ENCODE peak calls at places on chromosomes 3 and 15, in four cellular contexts. J is RWPE1, C is GM10248, N is PC-3. E is an unnamed sample.

GRCh38 chr3:58965870-58966269 is 84.0 kb downstream of the CFAP20DC start:
- DNase-seq in J (no peak), C (no peak), N (no peak), E (no peak)

GRCh38 chr3:183688869-183689268 is 8.7 kb upstream of the YEATS2 start:
- DNase-seq in J (no peak), C (no peak), N (peak; percentile 51), E (peak; percentile 18)

GRCh38 chr3:178802993-178803693 is 266.9 kb downstream of the KCNMB2 start:
- DNase-seq in J (no peak), C (no peak), N (no peak), E (peak; percentile 21)

GRCh38 chr15:43218908-43219706 is 1.7 kb downstream of the EPB42 start:
- DNase-seq in J (peak; percentile 92), C (no peak), N (peak; percentile 13), E (peak; percentile 88)

GRCh38 chr15:46416544-46416943 is 781.7 kb downstream of the SQOR start:
- DNase-seq in J (no peak), C (no peak), N (no peak), E (no peak)

GRCh38 chr3:187967097-187967496 is 186.9 kb upstream of the LPP start:
- DNase-seq in J (no peak), C (no peak), N (no peak), E (no peak)

GRCh38 chr3:140572334-140572733 is 105.5 kb upstream of the TRIM42 start:
- DNase-seq in J (no peak), C (no peak), N (no peak), E (no peak)

GRCh38 chr3:988790-989189 is 104.0 kb upstream of the CNTN6 start:
- DNase-seq in J (no peak), C (no peak), N (no peak), E (no peak)

GRCh38 chr15:73927003-73927475 is 777 bp downstream of the LOXL1 start:
- DNase-seq in J (peak; percentile 50), C (peak; percentile 44), N (peak; percentile 66), E (peak; percentile 20)

GRCh38 chr3:197226179-197226578 is 72.2 kb downstream of the DLG1 start:
- DNase-seq in J (no peak), C (no peak), N (no peak), E (no peak)

GRCh38 chr3:188542196-188542595 is 388.2 kb downstream of the LPP start:
- DNase-seq in J (no peak), C (no peak), N (peak; percentile 76), E (no peak)

GRCh38 chr15:44729394-44729913 is 6.9 kb upstream of the TRIM69 start:
- DNase-seq in J (no peak), C (no peak), N (no peak), E (peak; percentile 32)

GRCh38 chr15:55132672-55133071 is 64.1 kb downstream of the RSL24D1 start:
- DNase-seq in J (no peak), C (no peak), N (no peak), E (no peak)

GRCh38 chr3:147113293-147114045 is 292.9 kb downstream of the ZIC4 start:
- DNase-seq in J (peak; percentile 0), C (no peak), N (peak; percentile 59), E (peak; percentile 25)

GRCh38 chr15:72902245-72902928 is 118.8 kb upstream of the ADPGK start:
- DNase-seq in J (no peak), C (no peak), N (no peak), E (no peak)

GRCh38 chr3:51960386-51960785 is 5.2 kb downstream of the GPR62 start:
- DNase-seq in J (no peak), C (no peak), N (no peak), E (no peak)

GRCh38 chr3:105867690-105868449 is 942 bp downstream of the CBLB start:
- DNase-seq in J (no peak), C (no peak), N (peak; percentile 21), E (no peak)

GRCh38 chr3:38039899-38040261 is 872 bp downstream of the DLEC1 start:
- DNase-seq in J (no peak), C (peak; percentile 56), N (no peak), E (peak; percentile 15)

GRCh38 chr15:30984118-30984517 is 7.3 kb downstream of the MTMR10 start:
- DNase-seq in J (no peak), C (no peak), N (no peak), E (no peak)

GRCh38 chr3:70277304-70277703 is 35.1 kb downstream of the MDFIC2 start:
- DNase-seq in J (no peak), C (no peak), N (peak; percentile 8), E (no peak)

GRCh38 chr15:52082197-52083036 is 30.2 kb downstream of the BCL2L10 start:
- DNase-seq in J (no peak), C (peak; percentile 62), N (no peak), E (no peak)

GRCh38 chr15:45469429-45469828 is 53.1 kb downstream of the SLC30A4 start:
- DNase-seq in J (no peak), C (no peak), N (no peak), E (no peak)

GRCh38 chr3:138329984-138330293 is 288 bp upstream of the NME9 start:
- DNase-seq in J (no peak), C (no peak), N (no peak), E (no peak)

GRCh38 chr3:138326866-138327595 is 2.6 kb downstream of the NME9 start:
- DNase-seq in J (no peak), C (no peak), N (no peak), E (no peak)

GRCh38 chr3:138329127-138329983 is at the start of gene NME9:
- DNase-seq in J (peak; percentile 80), C (peak; percentile 71), N (peak; percentile 75), E (peak; percentile 76)

GRCh38 chr3:138327831-138328230 is 1.8 kb downstream of the NME9 start:
- DNase-seq in J (peak; percentile 69), C (no peak), N (peak; percentile 42), E (peak; percentile 36)

GRCh38 chr3:138328341-138328740 is 1.3 kb downstream of the NME9 start:
- DNase-seq in J (no peak), C (no peak), N (no peak), E (no peak)
- TF ChIP-seq CTCF in J (no peak), C (no peak), N (peak; percentile 24), E (no peak)

GRCh38 chr3:123656691-123657090 is 71.8 kb upstream of the HACD2 start:
- DNase-seq in J (no peak), C (no peak), N (peak; percentile 30), E (no peak)
- TF ChIP-seq CTCF in J (no peak), C (no peak), N (peak; percentile 60), E (no peak)

DNA sequence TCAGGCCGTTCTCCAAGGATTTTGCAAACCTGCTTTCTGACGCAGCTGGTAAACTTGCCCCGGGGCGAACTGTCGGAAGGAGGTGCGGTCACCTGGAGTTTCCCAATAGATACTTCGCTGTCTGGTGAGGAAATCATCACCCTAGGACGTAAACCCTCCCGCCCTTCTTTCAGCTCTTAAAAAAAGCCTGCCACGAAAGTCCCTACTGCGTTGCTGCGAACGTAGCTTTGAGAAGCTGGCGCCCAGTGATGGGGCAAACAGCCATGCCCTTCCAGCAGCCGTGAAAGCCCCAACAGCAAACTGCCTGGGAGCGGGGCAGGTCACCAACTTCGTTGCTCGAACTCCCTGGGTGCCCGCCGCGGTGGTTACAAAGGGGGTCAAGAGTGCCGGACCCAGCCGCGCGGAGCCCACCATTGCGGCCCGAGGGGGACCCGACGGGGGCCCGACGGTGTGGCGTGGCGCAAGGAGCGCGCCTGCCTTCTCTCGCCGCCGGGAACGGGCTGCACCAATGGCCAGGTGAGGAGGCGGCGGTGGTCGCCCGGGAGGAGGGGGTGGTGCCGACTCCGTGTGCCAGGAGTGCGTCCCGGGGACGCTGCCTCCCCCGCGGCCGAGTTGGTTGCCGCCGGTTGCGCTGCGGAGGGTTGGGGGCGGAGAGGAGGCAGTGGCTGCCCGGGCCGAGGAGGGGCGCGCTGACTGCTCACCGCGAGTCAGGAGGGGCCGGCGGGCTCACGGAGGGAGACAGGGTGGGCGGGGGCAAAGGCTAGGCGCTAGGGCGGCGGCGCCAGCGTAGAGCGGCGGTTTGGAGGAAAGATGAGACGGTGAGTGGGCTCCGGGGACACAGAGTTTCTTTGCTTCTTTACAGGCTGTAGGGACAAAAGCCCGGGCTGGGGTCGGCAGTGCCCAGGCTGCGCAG is at the start of gene PHLDB2:
- DNase-seq in J (peak; percentile 82), C (peak; percentile 61), N (peak; percentile 97), E (peak; percentile 98)
- TF ChIP-seq CTCF in J (peak; percentile 33), C (no peak), N (peak; percentile 40), E (no peak)

GRCh38 chr15:80989518-80990478 is at the start of gene MESD:
- DNase-seq in J (peak; percentile 99), C (peak; percentile 99), N (peak; percentile 92), E (peak; percentile 94)
- TF ChIP-seq CTCF in J (no peak), C (no peak), N (no peak), E (no peak)

DNA sequence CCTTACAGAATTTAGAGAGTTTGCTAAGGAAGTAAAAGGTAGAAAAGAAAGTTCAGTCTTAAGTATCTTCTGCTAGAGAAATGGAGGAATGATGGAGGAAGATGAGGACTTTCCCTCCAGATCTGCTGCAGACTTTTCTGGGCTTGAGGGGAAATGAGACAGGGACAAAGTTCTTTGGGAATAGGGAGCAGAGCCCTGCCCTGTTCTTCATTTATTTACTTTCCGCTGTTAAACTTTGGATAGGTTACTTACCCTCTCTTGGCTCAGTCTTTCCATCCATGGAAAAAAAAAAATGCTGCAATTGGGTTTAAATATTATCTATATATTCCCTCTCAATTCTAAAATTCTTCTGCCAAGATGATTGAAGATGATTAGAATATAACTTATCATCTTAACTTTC is 202.9 kb downstream of the TBL1XR1 start:
- DNase-seq in J (no peak), C (no peak), N (no peak), E (no peak)
- TF ChIP-seq CTCF in J (no peak), C (no peak), N (no peak), E (no peak)

GRCh38 chr15:89406756-89407650 is 72.4 kb upstream of the POLG start:
- DNase-seq in J (no peak), C (no peak), N (no peak), E (no peak)
- TF ChIP-seq CTCF in J (no peak), C (no peak), N (no peak), E (no peak)

DNA sequence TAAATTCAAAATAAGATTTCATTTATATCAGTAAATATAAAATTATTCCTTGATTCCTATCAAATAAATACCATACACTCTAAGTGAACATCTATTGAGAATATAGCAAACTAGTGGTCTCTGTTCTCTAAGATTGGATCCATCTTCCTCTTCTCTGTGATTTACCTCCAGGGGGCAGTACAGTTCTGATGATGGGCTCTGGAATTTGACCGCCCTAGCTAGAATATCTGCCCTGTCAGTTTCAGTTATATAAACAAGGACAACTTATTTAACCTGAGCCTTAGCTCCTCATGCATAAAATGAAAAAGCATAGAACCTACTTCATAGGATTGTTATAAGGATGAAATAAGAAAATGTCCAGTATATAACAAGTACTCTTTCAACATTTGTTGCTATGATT is 171.1 kb upstream of the CCDC54 start:
- DNase-seq in J (peak; percentile 49), C (peak; percentile 11), N (peak; percentile 86), E (peak; percentile 85)
- TF ChIP-seq CTCF in J (peak; percentile 45), C (peak; percentile 45), N (peak; percentile 91), E (peak; percentile 57)

GRCh38 chr15:41827290-41827879 is 507 bp upstream of the JMJD7 start:
- DNase-seq in J (no peak), C (no peak), N (no peak), E (no peak)
- TF ChIP-seq CTCF in J (no peak), C (no peak), N (no peak), E (no peak)

DNA sequence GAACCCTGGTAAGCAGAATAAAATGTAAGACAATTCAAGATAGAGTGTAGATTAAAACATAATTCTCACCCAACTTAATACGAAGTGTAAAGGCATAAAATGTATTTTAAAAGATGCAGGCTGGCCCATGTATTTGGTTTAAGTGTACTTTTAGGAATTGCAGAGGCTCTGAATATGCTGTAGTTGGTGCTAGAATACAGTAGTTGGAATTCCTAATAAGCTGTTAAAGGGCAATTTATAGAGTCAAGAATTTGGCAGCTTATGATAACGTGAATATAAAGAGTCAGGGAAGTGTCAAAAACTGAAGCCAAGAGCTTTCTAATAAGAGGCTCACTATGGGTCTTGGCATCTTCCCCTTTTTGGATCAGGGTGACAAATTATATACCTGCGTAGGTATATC is 36.5 kb downstream of the ADAMTS9 start:
- DNase-seq in J (no peak), C (no peak), N (no peak), E (no peak)
- TF ChIP-seq CTCF in J (no peak), C (no peak), N (no peak), E (no peak)

E was measured in MCF 10A.